ENCODE peak calls at places on chromosomes 4 and X, in four cellular contexts. J is K562, L is WTC11, O is GM12878. K is an unnamed sample.
A peak's percentile ranks its signal among the peaks of the same experiment; 100 is the strongest.

GRCh38 chr4:48254381-48255072 is 15.1 kb downstream of the TEC start:
- DNase-seq in L (no peak), J (no peak), O (no peak), K (no peak)

GRCh38 chr4:181810658-181811057 is 432.5 kb upstream of the TENM3 start:
- DNase-seq in L (no peak), J (no peak), O (no peak), K (no peak)

GRCh38 chr4:6873792-6874461 is 35.7 kb upstream of the TBC1D14 start:
- DNase-seq in J (peak; percentile 64), L (peak; percentile 81), O (no peak), K (peak; percentile 81)

GRCh38 chr4:139633661-139634060 is 32.0 kb upstream of the MGST2 start:
- DNase-seq in J (no peak), L (peak; percentile 48), O (no peak), K (peak; percentile 64)

GRCh38 chrX:120000490-120001246 is 57.1 kb upstream of the NKAP start:
- DNase-seq in O (no peak), J (no peak), L (peak; percentile 21), K (peak; percentile 35)

GRCh38 chr4:182576609-182577289 is 333.5 kb downstream of the TENM3 start:
- DNase-seq in J (no peak), L (no peak), O (no peak), K (peak; percentile 33)

GRCh38 chr4:39936565-39937418 is 40.9 kb downstream of the PDS5A start:
- DNase-seq in J (no peak), O (no peak), L (no peak), K (peak; percentile 83)

GRCh38 chr4:81913427-81913878 is 441.7 kb upstream of the RASGEF1B start:
- DNase-seq in O (no peak), L (peak; percentile 79), J (peak; percentile 78), K (peak; percentile 94)

GRCh38 chr4:175035907-175036306 is 117.7 kb downstream of the ADAM29 start:
- DNase-seq in L (no peak), J (no peak), O (peak; percentile 5), K (no peak)

GRCh38 chr4:78481180-78481579 is 70.4 kb upstream of the ANXA3 start:
- DNase-seq in L (no peak), J (no peak), O (no peak), K (no peak)

GRCh38 chr4:33715996-33716395 is 2528.3 kb downstream of the ARAP2 start:
- DNase-seq in L (no peak), O (no peak), J (no peak), K (no peak)

GRCh38 chr4:121061861-121062260 is 10.5 kb downstream of the NDNF start:
- DNase-seq in L (no peak), J (no peak), O (no peak), K (no peak)

GRCh38 chr4:80011636-80012236 is 61.3 kb downstream of the ANTXR2 start:
- DNase-seq in L (no peak), O (no peak), J (no peak), K (no peak)

GRCh38 chrX:350534-351321 is 32.1 kb upstream of the GTPBP6 start:
- DNase-seq in L (no peak), J (no peak), O (no peak), K (no peak)

GRCh38 chrX:56787734-56788152 is 58.7 kb downstream of the NBDY start:
- DNase-seq in O (no peak), J (no peak), L (no peak), K (no peak)

GRCh38 chr4:3708103-3708510 is 58.1 kb upstream of the ADRA2C start:
- DNase-seq in J (no peak), O (no peak), L (no peak), K (no peak)

GRCh38 chr4:117093581-117093980 is 8.2 kb upstream of the TRAM1L1 start:
- DNase-seq in L (no peak), O (no peak), J (no peak), K (no peak)

GRCh38 chrX:119755981-119756533 is 2.3 kb upstream of the SOWAHD start:
- DNase-seq in O (peak; percentile 85), L (no peak), J (no peak), K (no peak)

DNA sequence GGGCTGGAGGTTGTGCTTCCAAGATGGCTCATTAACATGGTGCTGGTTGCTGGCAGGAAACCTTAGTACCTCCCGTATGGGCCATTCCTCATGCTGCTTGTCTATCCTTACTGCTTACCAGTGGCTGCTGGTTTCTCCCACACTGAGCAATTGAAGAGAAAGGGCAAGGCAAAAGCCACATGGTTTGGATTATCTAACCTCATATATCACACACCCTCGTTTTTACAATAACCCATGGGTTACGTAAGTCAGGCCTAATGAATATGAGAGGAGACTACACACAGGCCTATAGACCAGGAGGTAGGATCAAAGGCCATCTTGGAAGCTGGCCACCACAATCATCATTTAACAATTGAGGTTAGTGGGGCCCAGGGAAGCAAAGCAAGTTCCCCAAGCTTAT is 141.8 kb upstream of the EDNRA start:
- DNase-seq in L (no peak), O (no peak), J (no peak), K (no peak)
- TF ChIP-seq CREB1 in L (no peak), O (no peak), J (no peak), K (no peak)

GRCh38 chr4:183770900-183771299 is 111.8 kb downstream of the TRAPPC11 start:
- DNase-seq in J (no peak), L (no peak), O (no peak), K (no peak)

GRCh38 chr4:183760326-183760725 is 101.2 kb downstream of the TRAPPC11 start:
- DNase-seq in L (no peak), O (no peak), J (no peak), K (no peak)

GRCh38 chr4:183766140-183766539 is 107.0 kb downstream of the TRAPPC11 start:
- DNase-seq in O (no peak), L (no peak), J (no peak), K (no peak)

GRCh38 chr4:183763990-183764754 is 105.1 kb downstream of the TRAPPC11 start:
- DNase-seq in L (no peak), J (no peak), O (no peak), K (no peak)

GRCh38 chr4:183765121-183765990 is 106.3 kb downstream of the TRAPPC11 start:
- DNase-seq in J (no peak), L (no peak), O (no peak), K (peak; percentile 7)
- TF ChIP-seq CREB1 in J (no peak), L (no peak), O (no peak), K (no peak)

DNA sequence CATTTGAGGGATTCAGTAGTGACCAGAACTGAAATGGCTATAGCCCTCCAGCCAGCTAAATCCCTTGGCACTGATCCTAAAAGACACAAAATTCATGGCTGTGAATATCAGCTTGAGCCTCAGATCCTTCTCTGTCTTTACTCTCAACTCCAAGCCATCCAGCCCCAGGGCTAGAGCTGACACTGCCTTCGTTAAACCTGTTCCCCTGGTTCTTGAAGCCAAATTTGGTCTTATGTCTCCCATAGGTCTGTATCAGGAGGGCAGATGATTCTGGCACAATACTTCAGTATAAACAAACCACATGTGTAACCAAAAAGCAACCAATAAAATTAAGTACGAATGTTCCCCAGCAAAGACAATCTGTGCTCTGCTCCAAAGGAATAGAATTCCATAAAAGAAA is 78.0 kb downstream of the ANOS1 start:
- DNase-seq in O (no peak), J (no peak), L (no peak), K (no peak)
- TF ChIP-seq CREB1 in O (no peak), J (no peak), L (no peak), K (no peak)

DNA sequence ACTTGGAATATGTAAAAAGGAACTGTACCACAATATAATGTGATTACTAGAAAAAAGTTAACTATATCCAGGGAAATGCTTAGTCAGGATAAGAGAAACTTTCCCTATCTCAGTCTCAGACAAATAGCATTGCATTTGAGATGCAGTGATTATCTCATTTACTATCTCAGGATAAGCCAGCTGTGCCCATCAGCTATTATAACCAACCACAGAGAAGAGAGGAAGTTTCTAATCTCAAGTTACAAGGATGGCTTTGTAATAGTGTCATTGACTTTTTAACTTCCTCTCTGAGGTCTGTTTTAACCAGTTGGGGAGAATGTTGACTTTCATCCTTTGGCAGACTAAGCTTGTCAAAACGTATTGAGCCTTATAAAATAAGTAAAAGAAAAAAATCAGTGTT is 56.5 kb downstream of the SNX25 start:
- DNase-seq in L (no peak), O (peak; percentile 35), J (no peak), K (peak; percentile 50)
- TF ChIP-seq CREB1 in L (no peak), O (no peak), J (no peak), K (no peak)

DNA sequence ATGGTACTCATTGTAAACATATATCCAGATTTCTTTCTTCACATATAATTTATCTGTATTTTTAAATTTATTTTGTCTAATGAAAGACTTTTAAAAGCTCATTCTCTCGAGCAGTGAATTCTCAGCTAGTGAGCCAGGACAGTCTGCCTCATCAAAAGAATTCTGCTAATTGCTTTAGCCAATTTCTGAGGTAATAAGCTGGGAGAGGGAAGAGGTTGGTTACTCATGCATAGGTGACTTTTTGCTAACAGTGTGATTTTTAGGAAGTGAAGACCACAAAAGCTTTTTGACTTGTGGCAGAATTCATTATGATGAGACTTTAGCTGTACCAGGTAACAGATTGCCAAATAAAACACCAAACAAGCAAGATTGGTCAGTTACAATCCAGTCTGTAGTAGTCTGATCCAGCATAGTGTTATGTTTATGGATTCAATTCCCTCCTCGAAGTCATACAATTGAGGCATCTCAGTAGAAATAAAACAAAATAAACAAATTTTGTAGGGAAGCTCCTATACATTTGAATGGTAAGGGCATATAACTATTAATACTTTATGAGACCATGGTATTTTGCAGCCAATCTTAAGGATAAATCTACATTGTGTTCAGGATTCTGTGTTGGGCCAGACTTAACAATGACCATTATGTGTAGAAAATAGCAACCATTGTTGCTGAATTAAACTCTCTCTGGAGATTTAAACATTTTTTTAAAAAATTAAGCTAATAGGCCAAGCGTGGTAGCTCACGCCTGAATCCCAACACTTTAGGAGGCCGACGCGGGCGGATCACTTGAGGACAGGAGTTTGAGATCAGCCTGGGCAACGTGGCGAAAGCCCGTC is 21.3 kb downstream of the PLS3 start:
- DNase-seq in L (no peak), J (no peak), O (no peak), K (no peak)
- TF ChIP-seq CREB1 in L (no peak), J (no peak), O (no peak), K (no peak)

K was measured in GM23338.